ENCODE peak calls at places on chromosomes 6 and 20, in eight cellular contexts. One of them, this sample, is unnamed.

GRCh38 chr6:105601541-105602174 is 198.8 kb upstream of the PREP start:
- DNase-seq in endothelial cell of umbilical vein: no peak
- DNase-seq in cardiac muscle cell: peak
- DNase-seq in spleen: no peak
- DNase-seq in mammary epithelial cell: peak
- DNase-seq in GM20000: peak
- DNase-seq in choroid plexus epithelial cell: peak
- DNase-seq in IMR-90: peak
- DNase-seq in this sample: peak

GRCh38 chr6:20137288-20137687 is 75.0 kb downstream of the MBOAT1 start:
- DNase-seq in IMR-90: no peak
- DNase-seq in choroid plexus epithelial cell: no peak
- DNase-seq in spleen: no peak
- DNase-seq in GM20000: no peak
- DNase-seq in endothelial cell of umbilical vein: no peak
- DNase-seq in mammary epithelial cell: no peak
- DNase-seq in cardiac muscle cell: no peak
- DNase-seq in this sample: no peak

GRCh38 chr6:91717094-91717493 is 1130.2 kb upstream of the MAP3K7 start:
- DNase-seq in GM20000: no peak
- DNase-seq in endothelial cell of umbilical vein: no peak
- DNase-seq in cardiac muscle cell: no peak
- DNase-seq in choroid plexus epithelial cell: no peak
- DNase-seq in mammary epithelial cell: no peak
- DNase-seq in IMR-90: no peak
- DNase-seq in spleen: no peak
- DNase-seq in this sample: no peak

GRCh38 chr6:15948930-15949900 is 179.7 kb upstream of the MYLIP start:
- DNase-seq in spleen: no peak
- DNase-seq in GM20000: no peak
- DNase-seq in IMR-90: no peak
- DNase-seq in mammary epithelial cell: peak
- DNase-seq in cardiac muscle cell: peak
- DNase-seq in endothelial cell of umbilical vein: peak
- DNase-seq in choroid plexus epithelial cell: peak
- DNase-seq in this sample: no peak

GRCh38 chr6:166336847-166337246 is 5.5 kb downstream of the SFT2D1 start:
- DNase-seq in spleen: no peak
- DNase-seq in choroid plexus epithelial cell: no peak
- DNase-seq in endothelial cell of umbilical vein: no peak
- DNase-seq in IMR-90: no peak
- DNase-seq in mammary epithelial cell: no peak
- DNase-seq in cardiac muscle cell: no peak
- DNase-seq in GM20000: no peak
- DNase-seq in this sample: no peak

GRCh38 chr20:21322921-21323321 is 19.8 kb downstream of the XRN2 start:
- DNase-seq in spleen: no peak
- DNase-seq in GM20000: no peak
- DNase-seq in endothelial cell of umbilical vein: no peak
- DNase-seq in choroid plexus epithelial cell: peak
- DNase-seq in IMR-90: peak
- DNase-seq in mammary epithelial cell: peak
- DNase-seq in cardiac muscle cell: no peak
- DNase-seq in this sample: no peak

GRCh38 chr20:46501961-46502360 is 11.4 kb downstream of the ZNF334 start:
- DNase-seq in cardiac muscle cell: no peak
- DNase-seq in GM20000: no peak
- DNase-seq in IMR-90: no peak
- DNase-seq in endothelial cell of umbilical vein: no peak
- DNase-seq in mammary epithelial cell: no peak
- DNase-seq in choroid plexus epithelial cell: no peak
- DNase-seq in spleen: no peak
- DNase-seq in this sample: no peak

GRCh38 chr20:63106108-63106764 is 99.5 kb upstream of the BHLHE23 start:
- DNase-seq in choroid plexus epithelial cell: no peak
- DNase-seq in GM20000: no peak
- DNase-seq in IMR-90: peak
- DNase-seq in endothelial cell of umbilical vein: no peak
- DNase-seq in mammary epithelial cell: no peak
- DNase-seq in cardiac muscle cell: peak
- DNase-seq in spleen: peak
- DNase-seq in this sample: no peak

GRCh38 chr6:35970181-35970580 is 49.3 kb upstream of the SRPK1 start:
- DNase-seq in IMR-90: peak
- DNase-seq in GM20000: no peak
- DNase-seq in cardiac muscle cell: peak
- DNase-seq in spleen: no peak
- DNase-seq in mammary epithelial cell: peak
- DNase-seq in choroid plexus epithelial cell: peak
- DNase-seq in endothelial cell of umbilical vein: peak
- DNase-seq in this sample: no peak

GRCh38 chr6:132482595-132482994 is 30.3 kb downstream of the STX7 start:
- DNase-seq in GM20000: no peak
- DNase-seq in spleen: no peak
- DNase-seq in mammary epithelial cell: no peak
- DNase-seq in choroid plexus epithelial cell: no peak
- DNase-seq in endothelial cell of umbilical vein: no peak
- DNase-seq in cardiac muscle cell: no peak
- DNase-seq in IMR-90: no peak
- DNase-seq in this sample: no peak

GRCh38 chr6:5359413-5359812 is 98.1 kb downstream of the FARS2 start:
- DNase-seq in GM20000: no peak
- DNase-seq in spleen: no peak
- DNase-seq in endothelial cell of umbilical vein: no peak
- DNase-seq in IMR-90: no peak
- DNase-seq in mammary epithelial cell: no peak
- DNase-seq in choroid plexus epithelial cell: no peak
- DNase-seq in cardiac muscle cell: no peak
- DNase-seq in this sample: no peak

GRCh38 chr20:32702706-32703425 is 29.1 kb upstream of the C20orf203 start:
- DNase-seq in endothelial cell of umbilical vein: no peak
- DNase-seq in GM20000: no peak
- DNase-seq in mammary epithelial cell: no peak
- DNase-seq in cardiac muscle cell: no peak
- DNase-seq in spleen: no peak
- DNase-seq in choroid plexus epithelial cell: no peak
- DNase-seq in IMR-90: no peak
- DNase-seq in this sample: no peak

GRCh38 chr6:7624781-7625710 is 35.0 kb downstream of the SNRNP48 start:
- DNase-seq in endothelial cell of umbilical vein: peak
- DNase-seq in GM20000: no peak
- DNase-seq in cardiac muscle cell: no peak
- DNase-seq in IMR-90: no peak
- DNase-seq in mammary epithelial cell: no peak
- DNase-seq in choroid plexus epithelial cell: peak
- DNase-seq in spleen: no peak
- DNase-seq in this sample: no peak

GRCh38 chr20:20740595-20740994 is 28.2 kb upstream of the RALGAPA2 start:
- DNase-seq in spleen: no peak
- DNase-seq in cardiac muscle cell: no peak
- DNase-seq in choroid plexus epithelial cell: no peak
- DNase-seq in IMR-90: no peak
- DNase-seq in endothelial cell of umbilical vein: no peak
- DNase-seq in mammary epithelial cell: no peak
- DNase-seq in GM20000: no peak
- DNase-seq in this sample: no peak

GRCh38 chr20:12358006-12358654 is 440.4 kb downstream of the BTBD3 start:
- DNase-seq in choroid plexus epithelial cell: peak
- DNase-seq in GM20000: no peak
- DNase-seq in cardiac muscle cell: peak
- DNase-seq in IMR-90: no peak
- DNase-seq in mammary epithelial cell: peak
- DNase-seq in endothelial cell of umbilical vein: no peak
- DNase-seq in spleen: no peak
- DNase-seq in this sample: no peak

GRCh38 chr6:82396964-82397761 is 33.5 kb downstream of the TPBG start:
- DNase-seq in choroid plexus epithelial cell: peak
- DNase-seq in GM20000: no peak
- DNase-seq in IMR-90: peak
- DNase-seq in cardiac muscle cell: peak
- DNase-seq in mammary epithelial cell: peak
- DNase-seq in endothelial cell of umbilical vein: no peak
- DNase-seq in spleen: no peak
- DNase-seq in this sample: no peak

GRCh38 chr6:158803733-158804143 is 15.4 kb downstream of the EZR start:
- DNase-seq in mammary epithelial cell: peak
- DNase-seq in IMR-90: no peak
- DNase-seq in choroid plexus epithelial cell: peak
- DNase-seq in spleen: no peak
- DNase-seq in cardiac muscle cell: peak
- DNase-seq in GM20000: peak
- DNase-seq in endothelial cell of umbilical vein: peak
- DNase-seq in this sample: peak

GRCh38 chr6:161596807-161597505 is 323.1 kb upstream of the AGPAT4 start:
- DNase-seq in GM20000: no peak
- DNase-seq in IMR-90: no peak
- DNase-seq in mammary epithelial cell: no peak
- DNase-seq in choroid plexus epithelial cell: no peak
- DNase-seq in endothelial cell of umbilical vein: no peak
- DNase-seq in cardiac muscle cell: no peak
- DNase-seq in spleen: no peak
- DNase-seq in this sample: no peak

GRCh38 chr6:113092795-113093194 is 745.7 kb downstream of the RFPL4B start:
- DNase-seq in GM20000: no peak
- DNase-seq in mammary epithelial cell: no peak
- DNase-seq in IMR-90: no peak
- DNase-seq in cardiac muscle cell: no peak
- DNase-seq in choroid plexus epithelial cell: no peak
- DNase-seq in spleen: no peak
- DNase-seq in endothelial cell of umbilical vein: no peak
- DNase-seq in this sample: no peak

GRCh38 chr6:170096803-170097504 is 193.9 kb downstream of the DLL1 start:
- DNase-seq in mammary epithelial cell: no peak
- DNase-seq in choroid plexus epithelial cell: no peak
- DNase-seq in endothelial cell of umbilical vein: no peak
- DNase-seq in IMR-90: no peak
- DNase-seq in cardiac muscle cell: no peak
- DNase-seq in spleen: no peak
- DNase-seq in GM20000: no peak
- DNase-seq in this sample: no peak

GRCh38 chr20:57928181-57928967 is 218.6 kb upstream of the PMEPA1 start:
- DNase-seq in cardiac muscle cell: peak
- DNase-seq in GM20000: no peak
- DNase-seq in mammary epithelial cell: peak
- DNase-seq in spleen: no peak
- DNase-seq in choroid plexus epithelial cell: peak
- DNase-seq in endothelial cell of umbilical vein: no peak
- DNase-seq in IMR-90: no peak
- DNase-seq in this sample: no peak

GRCh38 chr20:37941992-37942391 is 39.1 kb downstream of the VSTM2L start:
- DNase-seq in cardiac muscle cell: no peak
- DNase-seq in choroid plexus epithelial cell: no peak
- DNase-seq in IMR-90: no peak
- DNase-seq in spleen: no peak
- DNase-seq in mammary epithelial cell: no peak
- DNase-seq in endothelial cell of umbilical vein: no peak
- DNase-seq in GM20000: no peak
- DNase-seq in this sample: no peak

GRCh38 chr20:37940161-37940560 is 37.2 kb downstream of the VSTM2L start:
- DNase-seq in mammary epithelial cell: no peak
- DNase-seq in GM20000: no peak
- DNase-seq in endothelial cell of umbilical vein: no peak
- DNase-seq in spleen: no peak
- DNase-seq in cardiac muscle cell: no peak
- DNase-seq in choroid plexus epithelial cell: no peak
- DNase-seq in IMR-90: no peak
- DNase-seq in this sample: no peak

GRCh38 chr20:37943033-37943432 is 40.1 kb downstream of the VSTM2L start:
- DNase-seq in GM20000: no peak
- DNase-seq in IMR-90: no peak
- DNase-seq in spleen: no peak
- DNase-seq in cardiac muscle cell: no peak
- DNase-seq in endothelial cell of umbilical vein: no peak
- DNase-seq in mammary epithelial cell: no peak
- DNase-seq in choroid plexus epithelial cell: no peak
- DNase-seq in this sample: no peak

GRCh38 chr20:37939701-37940151 is 36.8 kb downstream of the VSTM2L start:
- DNase-seq in mammary epithelial cell: no peak
- DNase-seq in cardiac muscle cell: no peak
- DNase-seq in GM20000: no peak
- DNase-seq in choroid plexus epithelial cell: no peak
- DNase-seq in spleen: peak
- DNase-seq in endothelial cell of umbilical vein: no peak
- DNase-seq in IMR-90: no peak
- DNase-seq in this sample: no peak

DNA sequence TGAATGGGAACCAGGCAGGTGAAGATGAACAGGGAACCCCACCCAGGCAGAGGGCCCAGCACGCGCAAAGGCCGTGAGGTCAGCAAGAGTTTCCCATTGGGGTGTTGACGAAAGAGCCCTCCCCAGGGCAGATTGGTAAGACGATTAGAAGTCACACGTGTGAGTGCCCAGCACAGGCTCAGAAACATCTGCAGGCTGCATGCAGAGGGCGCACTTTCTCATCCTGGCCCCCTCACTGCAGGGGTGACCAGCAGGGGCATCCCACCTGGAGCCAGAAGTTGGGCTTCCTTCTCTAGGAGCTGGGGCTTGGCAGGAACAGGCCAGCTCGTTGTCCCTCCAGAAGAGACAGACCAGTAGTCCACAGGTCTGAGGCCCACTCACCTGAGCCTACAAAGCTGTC is 38.4 kb downstream of the VSTM2L start:
- DNase-seq in spleen: no peak
- DNase-seq in choroid plexus epithelial cell: no peak
- DNase-seq in mammary epithelial cell: no peak
- DNase-seq in IMR-90: no peak
- DNase-seq in endothelial cell of umbilical vein: peak
- DNase-seq in GM20000: no peak
- DNase-seq in cardiac muscle cell: no peak
- DNase-seq in this sample: no peak
- TF ChIP-seq CTCF in spleen: no peak
- TF ChIP-seq CTCF in choroid plexus epithelial cell: peak
- TF ChIP-seq CTCF in mammary epithelial cell: no peak
- TF ChIP-seq CTCF in IMR-90: peak
- TF ChIP-seq CTCF in endothelial cell of umbilical vein: peak
- TF ChIP-seq CTCF in GM20000: no peak
- TF ChIP-seq CTCF in cardiac muscle cell: peak
- TF ChIP-seq CTCF in this sample: no peak

GRCh38 chr20:37899105-37900045 is 3.6 kb upstream of the VSTM2L start:
- DNase-seq in IMR-90: no peak
- DNase-seq in cardiac muscle cell: no peak
- DNase-seq in endothelial cell of umbilical vein: no peak
- DNase-seq in spleen: no peak
- DNase-seq in mammary epithelial cell: no peak
- DNase-seq in GM20000: no peak
- DNase-seq in choroid plexus epithelial cell: no peak
- DNase-seq in this sample: no peak
- TF ChIP-seq CTCF in IMR-90: no peak
- TF ChIP-seq CTCF in cardiac muscle cell: no peak
- TF ChIP-seq CTCF in endothelial cell of umbilical vein: no peak
- TF ChIP-seq CTCF in spleen: no peak
- TF ChIP-seq CTCF in mammary epithelial cell: no peak
- TF ChIP-seq CTCF in GM20000: no peak
- TF ChIP-seq CTCF in choroid plexus epithelial cell: peak
- TF ChIP-seq CTCF in this sample: no peak

GRCh38 chr6:38570750-38571149 is 69.0 kb downstream of the BTBD9 start:
- DNase-seq in IMR-90: peak
- DNase-seq in GM20000: no peak
- DNase-seq in endothelial cell of umbilical vein: peak
- DNase-seq in cardiac muscle cell: peak
- DNase-seq in mammary epithelial cell: no peak
- DNase-seq in choroid plexus epithelial cell: peak
- DNase-seq in spleen: no peak
- DNase-seq in this sample: no peak
- TF ChIP-seq CTCF in IMR-90: peak
- TF ChIP-seq CTCF in GM20000: no peak
- TF ChIP-seq CTCF in endothelial cell of umbilical vein: peak
- TF ChIP-seq CTCF in cardiac muscle cell: peak
- TF ChIP-seq CTCF in mammary epithelial cell: peak
- TF ChIP-seq CTCF in choroid plexus epithelial cell: peak
- TF ChIP-seq CTCF in spleen: no peak
- TF ChIP-seq CTCF in this sample: peak

GRCh38 chr6:127389706-127390105 is 46.3 kb upstream of the ECHDC1 start:
- DNase-seq in mammary epithelial cell: no peak
- DNase-seq in endothelial cell of umbilical vein: no peak
- DNase-seq in IMR-90: no peak
- DNase-seq in cardiac muscle cell: no peak
- DNase-seq in spleen: no peak
- DNase-seq in GM20000: no peak
- DNase-seq in choroid plexus epithelial cell: no peak
- DNase-seq in this sample: no peak
- TF ChIP-seq CTCF in mammary epithelial cell: no peak
- TF ChIP-seq CTCF in endothelial cell of umbilical vein: no peak
- TF ChIP-seq CTCF in IMR-90: no peak
- TF ChIP-seq CTCF in cardiac muscle cell: no peak
- TF ChIP-seq CTCF in spleen: no peak
- TF ChIP-seq CTCF in GM20000: no peak
- TF ChIP-seq CTCF in choroid plexus epithelial cell: no peak
- TF ChIP-seq CTCF in this sample: no peak

This sample was measured in GM10248.